ENCODE peak calls at places on chromosomes 2 and 18, in seven cellular contexts. One of them, this sample, is unnamed.

GRCh38 chr2:26696352-26696816 is 3.9 kb downstream of the KCNK3 start:
- DNase-seq in effector memory CD8-positive, alpha-beta T cell: no peak
- DNase-seq in upper lobe of right lung: no peak
- DNase-seq in endothelial cell of umbilical vein: peak
- DNase-seq in cardiac muscle cell: peak
- DNase-seq in heart left ventricle: no peak
- DNase-seq in LoVo: peak
- DNase-seq in this sample: peak

GRCh38 chr18:72697706-72698105 is 153.6 kb upstream of the CBLN2 start:
- DNase-seq in effector memory CD8-positive, alpha-beta T cell: no peak
- DNase-seq in upper lobe of right lung: no peak
- DNase-seq in endothelial cell of umbilical vein: no peak
- DNase-seq in cardiac muscle cell: no peak
- DNase-seq in heart left ventricle: no peak
- DNase-seq in LoVo: no peak
- DNase-seq in this sample: no peak

GRCh38 chr2:39954346-39954745 is 175.3 kb upstream of the THUMPD2 start:
- DNase-seq in effector memory CD8-positive, alpha-beta T cell: no peak
- DNase-seq in upper lobe of right lung: no peak
- DNase-seq in endothelial cell of umbilical vein: peak
- DNase-seq in cardiac muscle cell: no peak
- DNase-seq in heart left ventricle: no peak
- DNase-seq in LoVo: no peak
- DNase-seq in this sample: no peak

GRCh38 chr2:9750224-9751215 is 92.8 kb upstream of the TAF1B start:
- DNase-seq in effector memory CD8-positive, alpha-beta T cell: no peak
- DNase-seq in upper lobe of right lung: no peak
- DNase-seq in endothelial cell of umbilical vein: no peak
- DNase-seq in cardiac muscle cell: no peak
- DNase-seq in heart left ventricle: no peak
- DNase-seq in LoVo: no peak
- DNase-seq in this sample: no peak

GRCh38 chr2:101127319-101128056 is 23.7 kb downstream of the TBC1D8 start:
- DNase-seq in effector memory CD8-positive, alpha-beta T cell: no peak
- DNase-seq in upper lobe of right lung: no peak
- DNase-seq in endothelial cell of umbilical vein: no peak
- DNase-seq in cardiac muscle cell: no peak
- DNase-seq in heart left ventricle: no peak
- DNase-seq in LoVo: no peak
- DNase-seq in this sample: no peak

GRCh38 chr2:183078467-183079334 is at the start of gene DUSP19:
- DNase-seq in effector memory CD8-positive, alpha-beta T cell: peak
- DNase-seq in upper lobe of right lung: peak
- DNase-seq in endothelial cell of umbilical vein: peak
- DNase-seq in cardiac muscle cell: peak
- DNase-seq in heart left ventricle: peak
- DNase-seq in LoVo: peak
- DNase-seq in this sample: peak

GRCh38 chr2:68692511-68692910 is 42.1 kb upstream of the ARHGAP25 start:
- DNase-seq in effector memory CD8-positive, alpha-beta T cell: no peak
- DNase-seq in upper lobe of right lung: no peak
- DNase-seq in endothelial cell of umbilical vein: no peak
- DNase-seq in cardiac muscle cell: no peak
- DNase-seq in heart left ventricle: no peak
- DNase-seq in LoVo: no peak
- DNase-seq in this sample: no peak

GRCh38 chr2:70724366-70724765 is 43.6 kb downstream of the ADD2 start:
- DNase-seq in effector memory CD8-positive, alpha-beta T cell: no peak
- DNase-seq in upper lobe of right lung: no peak
- DNase-seq in endothelial cell of umbilical vein: no peak
- DNase-seq in cardiac muscle cell: no peak
- DNase-seq in heart left ventricle: no peak
- DNase-seq in LoVo: no peak
- DNase-seq in this sample: no peak

GRCh38 chr18:26978812-26979341 is 113.4 kb upstream of the AQP4 start:
- DNase-seq in effector memory CD8-positive, alpha-beta T cell: no peak
- DNase-seq in upper lobe of right lung: no peak
- DNase-seq in endothelial cell of umbilical vein: no peak
- DNase-seq in cardiac muscle cell: no peak
- DNase-seq in heart left ventricle: no peak
- DNase-seq in LoVo: no peak
- DNase-seq in this sample: no peak

GRCh38 chr2:240348522-240348921 is 86.9 kb upstream of the GPC1 start:
- DNase-seq in effector memory CD8-positive, alpha-beta T cell: no peak
- DNase-seq in upper lobe of right lung: no peak
- DNase-seq in endothelial cell of umbilical vein: no peak
- DNase-seq in cardiac muscle cell: no peak
- DNase-seq in heart left ventricle: no peak
- DNase-seq in LoVo: no peak
- DNase-seq in this sample: no peak

GRCh38 chr2:203427061-203427460 is 98.9 kb downstream of the ABI2 start:
- DNase-seq in effector memory CD8-positive, alpha-beta T cell: no peak
- DNase-seq in upper lobe of right lung: no peak
- DNase-seq in endothelial cell of umbilical vein: peak
- DNase-seq in cardiac muscle cell: peak
- DNase-seq in heart left ventricle: no peak
- DNase-seq in LoVo: no peak
- DNase-seq in this sample: no peak

GRCh38 chr18:58455318-58455950 is 173.5 kb downstream of the ALPK2 start:
- DNase-seq in effector memory CD8-positive, alpha-beta T cell: no peak
- DNase-seq in upper lobe of right lung: no peak
- DNase-seq in endothelial cell of umbilical vein: no peak
- DNase-seq in cardiac muscle cell: no peak
- DNase-seq in heart left ventricle: no peak
- DNase-seq in LoVo: peak
- DNase-seq in this sample: no peak

GRCh38 chr2:237482485-237482884 is 4.6 kb upstream of the MLPH start:
- DNase-seq in effector memory CD8-positive, alpha-beta T cell: no peak
- DNase-seq in upper lobe of right lung: peak
- DNase-seq in endothelial cell of umbilical vein: no peak
- DNase-seq in cardiac muscle cell: no peak
- DNase-seq in heart left ventricle: peak
- DNase-seq in LoVo: no peak
- DNase-seq in this sample: no peak

GRCh38 chr2:236306825-236307540 is 42.8 kb upstream of the ASB18 start:
- DNase-seq in effector memory CD8-positive, alpha-beta T cell: no peak
- DNase-seq in upper lobe of right lung: no peak
- DNase-seq in endothelial cell of umbilical vein: no peak
- DNase-seq in cardiac muscle cell: no peak
- DNase-seq in heart left ventricle: no peak
- DNase-seq in LoVo: no peak
- DNase-seq in this sample: no peak

GRCh38 chr2:98985905-98986666 is 50.1 kb upstream of the CRACDL start:
- DNase-seq in effector memory CD8-positive, alpha-beta T cell: no peak
- DNase-seq in upper lobe of right lung: no peak
- DNase-seq in endothelial cell of umbilical vein: peak
- DNase-seq in cardiac muscle cell: no peak
- DNase-seq in heart left ventricle: no peak
- DNase-seq in LoVo: no peak
- DNase-seq in this sample: no peak

GRCh38 chr2:162840598-162841246 is 2.2 kb upstream of the KCNH7 start:
- DNase-seq in effector memory CD8-positive, alpha-beta T cell: no peak
- DNase-seq in upper lobe of right lung: no peak
- DNase-seq in endothelial cell of umbilical vein: peak
- DNase-seq in cardiac muscle cell: peak
- DNase-seq in heart left ventricle: no peak
- DNase-seq in LoVo: peak
- DNase-seq in this sample: no peak

This sample was measured in Panc1.